ENCODE peak calls at places on chromosomes 13 and 19, in nine cellular contexts. One of them, this sample, is unnamed.

GRCh38 chr19:17332677-17333581 is 1.7 kb downstream of the ANO8 start:
- DNase-seq in AG09309: no peak
- DNase-seq in GM23338: peak; percentile 94
- DNase-seq in OCI-LY7: peak; percentile 96
- DNase-seq in progenitor cell of endocrine pancreas: no peak
- DNase-seq in fibroblast of lung: peak; percentile 42
- DNase-seq in cardiac muscle cell: peak; percentile 68
- DNase-seq in AG09319: no peak
- DNase-seq in right lobe of liver: no peak
- DNase-seq in this sample: no peak

GRCh38 chr13:30479590-30480219 is 14.0 kb upstream of the HMGB1 start:
- DNase-seq in AG09309: no peak
- DNase-seq in GM23338: no peak
- DNase-seq in OCI-LY7: no peak
- DNase-seq in progenitor cell of endocrine pancreas: no peak
- DNase-seq in fibroblast of lung: no peak
- DNase-seq in cardiac muscle cell: no peak
- DNase-seq in AG09319: no peak
- DNase-seq in right lobe of liver: no peak
- DNase-seq in this sample: no peak

GRCh38 chr13:52760078-52760477 is 20.5 kb upstream of the CNMD start:
- DNase-seq in AG09309: no peak
- DNase-seq in GM23338: no peak
- DNase-seq in OCI-LY7: no peak
- DNase-seq in progenitor cell of endocrine pancreas: no peak
- DNase-seq in fibroblast of lung: no peak
- DNase-seq in cardiac muscle cell: no peak
- DNase-seq in AG09319: no peak
- DNase-seq in right lobe of liver: no peak
- DNase-seq in this sample: no peak

GRCh38 chr13:24623141-24623665 is 57.0 kb upstream of the ATP12A start:
- DNase-seq in AG09309: no peak
- DNase-seq in GM23338: no peak
- DNase-seq in OCI-LY7: no peak
- DNase-seq in progenitor cell of endocrine pancreas: no peak
- DNase-seq in fibroblast of lung: no peak
- DNase-seq in cardiac muscle cell: no peak
- DNase-seq in AG09319: no peak
- DNase-seq in right lobe of liver: no peak
- DNase-seq in this sample: no peak

GRCh38 chr19:2477141-2477710 is 1.3 kb downstream of the GADD45B start:
- DNase-seq in AG09309: no peak
- DNase-seq in GM23338: no peak
- DNase-seq in OCI-LY7: peak; percentile 33
- DNase-seq in progenitor cell of endocrine pancreas: no peak
- DNase-seq in fibroblast of lung: peak; percentile 59
- DNase-seq in cardiac muscle cell: peak; percentile 49
- DNase-seq in AG09319: no peak
- DNase-seq in right lobe of liver: peak; percentile 53
- DNase-seq in this sample: no peak

GRCh38 chr13:24737042-24737441 is 26.9 kb upstream of the RNF17 start:
- DNase-seq in AG09309: no peak
- DNase-seq in GM23338: peak; percentile 59
- DNase-seq in OCI-LY7: no peak
- DNase-seq in progenitor cell of endocrine pancreas: no peak
- DNase-seq in fibroblast of lung: no peak
- DNase-seq in cardiac muscle cell: no peak
- DNase-seq in AG09319: no peak
- DNase-seq in right lobe of liver: no peak
- DNase-seq in this sample: no peak

GRCh38 chr19:46350029-46350757 is 3.3 kb downstream of the PPP5C start:
- DNase-seq in AG09309: no peak
- DNase-seq in GM23338: no peak
- DNase-seq in OCI-LY7: peak; percentile 25
- DNase-seq in progenitor cell of endocrine pancreas: no peak
- DNase-seq in fibroblast of lung: no peak
- DNase-seq in cardiac muscle cell: no peak
- DNase-seq in AG09319: no peak
- DNase-seq in right lobe of liver: no peak
- DNase-seq in this sample: no peak

GRCh38 chr19:41861846-41862245 is 1.8 kb downstream of the RPS19 start:
- DNase-seq in AG09309: no peak
- DNase-seq in GM23338: no peak
- DNase-seq in OCI-LY7: no peak
- DNase-seq in progenitor cell of endocrine pancreas: no peak
- DNase-seq in fibroblast of lung: no peak
- DNase-seq in cardiac muscle cell: no peak
- DNase-seq in AG09319: no peak
- DNase-seq in right lobe of liver: no peak
- DNase-seq in this sample: no peak

GRCh38 chr19:58551577-58552471 is 3.1 kb downstream of the CHMP2A start:
- DNase-seq in AG09309: no peak
- DNase-seq in GM23338: no peak
- DNase-seq in OCI-LY7: no peak
- DNase-seq in progenitor cell of endocrine pancreas: no peak
- DNase-seq in fibroblast of lung: no peak
- DNase-seq in cardiac muscle cell: no peak
- DNase-seq in AG09319: no peak
- DNase-seq in right lobe of liver: no peak
- DNase-seq in this sample: no peak

GRCh38 chr19:31181535-31181934 is 167.7 kb downstream of the TSHZ3 start:
- DNase-seq in AG09309: no peak
- DNase-seq in GM23338: no peak
- DNase-seq in OCI-LY7: no peak
- DNase-seq in progenitor cell of endocrine pancreas: no peak
- DNase-seq in fibroblast of lung: no peak
- DNase-seq in cardiac muscle cell: no peak
- DNase-seq in AG09319: no peak
- DNase-seq in right lobe of liver: no peak
- DNase-seq in this sample: no peak

GRCh38 chr19:53157601-53158000 is 1.3 kb downstream of the ZNF347 start:
- DNase-seq in AG09309: no peak
- DNase-seq in GM23338: peak; percentile 42
- DNase-seq in OCI-LY7: no peak
- DNase-seq in progenitor cell of endocrine pancreas: no peak
- DNase-seq in fibroblast of lung: peak; percentile 23
- DNase-seq in cardiac muscle cell: peak; percentile 17
- DNase-seq in AG09319: no peak
- DNase-seq in right lobe of liver: peak; percentile 21
- DNase-seq in this sample: no peak

GRCh38 chr13:50127017-50127725 is 111.9 kb downstream of the KCNRG start:
- DNase-seq in AG09309: no peak
- DNase-seq in GM23338: peak; percentile 63
- DNase-seq in OCI-LY7: no peak
- DNase-seq in progenitor cell of endocrine pancreas: no peak
- DNase-seq in fibroblast of lung: peak; percentile 33
- DNase-seq in cardiac muscle cell: peak; percentile 55
- DNase-seq in AG09319: no peak
- DNase-seq in right lobe of liver: peak; percentile 74
- DNase-seq in this sample: peak; percentile 46

GRCh38 chr13:111179908-111180756 is 65.0 kb downstream of the ARHGEF7 start:
- DNase-seq in AG09309: no peak
- DNase-seq in GM23338: no peak
- DNase-seq in OCI-LY7: no peak
- DNase-seq in progenitor cell of endocrine pancreas: no peak
- DNase-seq in fibroblast of lung: peak; percentile 44
- DNase-seq in cardiac muscle cell: no peak
- DNase-seq in AG09319: no peak
- DNase-seq in right lobe of liver: no peak
- DNase-seq in this sample: no peak

GRCh38 chr19:5261151-5261890 is 79.3 kb downstream of the PTPRS start:
- DNase-seq in AG09309: no peak
- DNase-seq in GM23338: no peak
- DNase-seq in OCI-LY7: no peak
- DNase-seq in progenitor cell of endocrine pancreas: no peak
- DNase-seq in fibroblast of lung: no peak
- DNase-seq in cardiac muscle cell: no peak
- DNase-seq in AG09319: no peak
- DNase-seq in right lobe of liver: no peak
- DNase-seq in this sample: no peak

GRCh38 chr13:64767054-64767453 is 2463.1 kb downstream of the PCDH9 start:
- DNase-seq in AG09309: no peak
- DNase-seq in GM23338: no peak
- DNase-seq in OCI-LY7: no peak
- DNase-seq in progenitor cell of endocrine pancreas: no peak
- DNase-seq in fibroblast of lung: no peak
- DNase-seq in cardiac muscle cell: no peak
- DNase-seq in AG09319: no peak
- DNase-seq in right lobe of liver: no peak
- DNase-seq in this sample: no peak

GRCh38 chr19:30640266-30640965 is 268.2 kb downstream of the ZNF536 start:
- DNase-seq in AG09309: no peak
- DNase-seq in GM23338: no peak
- DNase-seq in OCI-LY7: no peak
- DNase-seq in progenitor cell of endocrine pancreas: no peak
- DNase-seq in fibroblast of lung: no peak
- DNase-seq in cardiac muscle cell: no peak
- DNase-seq in AG09319: no peak
- DNase-seq in right lobe of liver: no peak
- DNase-seq in this sample: no peak

GRCh38 chr13:21232599-21232998 is 56.1 kb downstream of the MRPL57 start:
- DNase-seq in AG09309: no peak
- DNase-seq in GM23338: no peak
- DNase-seq in OCI-LY7: no peak
- DNase-seq in progenitor cell of endocrine pancreas: no peak
- DNase-seq in fibroblast of lung: no peak
- DNase-seq in cardiac muscle cell: no peak
- DNase-seq in AG09319: no peak
- DNase-seq in right lobe of liver: no peak
- DNase-seq in this sample: no peak

GRCh38 chr13:110044521-110045200 is 258.3 kb upstream of the IRS2 start:
- DNase-seq in AG09309: peak; percentile 55
- DNase-seq in GM23338: peak; percentile 44
- DNase-seq in OCI-LY7: no peak
- DNase-seq in progenitor cell of endocrine pancreas: no peak
- DNase-seq in fibroblast of lung: peak; percentile 63
- DNase-seq in cardiac muscle cell: no peak
- DNase-seq in AG09319: peak; percentile 67
- DNase-seq in right lobe of liver: no peak
- DNase-seq in this sample: no peak

GRCh38 chr13:110338441-110339101 is 31.5 kb downstream of the COL4A2 start:
- DNase-seq in AG09309: no peak
- DNase-seq in GM23338: no peak
- DNase-seq in OCI-LY7: no peak
- DNase-seq in progenitor cell of endocrine pancreas: no peak
- DNase-seq in fibroblast of lung: peak; percentile 91
- DNase-seq in cardiac muscle cell: peak; percentile 15
- DNase-seq in AG09319: no peak
- DNase-seq in right lobe of liver: no peak
- DNase-seq in this sample: no peak

GRCh38 chr13:34521166-34521565 is 420.9 kb upstream of the NBEA start:
- DNase-seq in AG09309: no peak
- DNase-seq in GM23338: no peak
- DNase-seq in OCI-LY7: no peak
- DNase-seq in progenitor cell of endocrine pancreas: no peak
- DNase-seq in fibroblast of lung: no peak
- DNase-seq in cardiac muscle cell: peak; percentile 2
- DNase-seq in AG09319: no peak
- DNase-seq in right lobe of liver: no peak
- DNase-seq in this sample: no peak

GRCh38 chr13:76820759-76821158 is 65.4 kb downstream of the KCTD12 start:
- DNase-seq in AG09309: peak; percentile 17
- DNase-seq in GM23338: peak; percentile 8
- DNase-seq in OCI-LY7: no peak
- DNase-seq in progenitor cell of endocrine pancreas: no peak
- DNase-seq in fibroblast of lung: no peak
- DNase-seq in cardiac muscle cell: no peak
- DNase-seq in AG09319: peak; percentile 53
- DNase-seq in right lobe of liver: no peak
- DNase-seq in this sample: no peak

GRCh38 chr13:41681587-41681986 is 224.2 kb downstream of the RGCC start:
- DNase-seq in AG09309: no peak
- DNase-seq in GM23338: no peak
- DNase-seq in OCI-LY7: no peak
- DNase-seq in progenitor cell of endocrine pancreas: no peak
- DNase-seq in fibroblast of lung: no peak
- DNase-seq in cardiac muscle cell: no peak
- DNase-seq in AG09319: no peak
- DNase-seq in right lobe of liver: no peak
- DNase-seq in this sample: no peak
- TF ChIP-seq CTCF in AG09309: no peak
- TF ChIP-seq CTCF in GM23338: no peak
- TF ChIP-seq CTCF in OCI-LY7: no peak
- TF ChIP-seq CTCF in progenitor cell of endocrine pancreas: no peak
- TF ChIP-seq CTCF in fibroblast of lung: no peak
- TF ChIP-seq CTCF in cardiac muscle cell: no peak
- TF ChIP-seq CTCF in AG09319: no peak
- TF ChIP-seq CTCF in right lobe of liver: no peak
- TF ChIP-seq CTCF in this sample: no peak

DNA sequence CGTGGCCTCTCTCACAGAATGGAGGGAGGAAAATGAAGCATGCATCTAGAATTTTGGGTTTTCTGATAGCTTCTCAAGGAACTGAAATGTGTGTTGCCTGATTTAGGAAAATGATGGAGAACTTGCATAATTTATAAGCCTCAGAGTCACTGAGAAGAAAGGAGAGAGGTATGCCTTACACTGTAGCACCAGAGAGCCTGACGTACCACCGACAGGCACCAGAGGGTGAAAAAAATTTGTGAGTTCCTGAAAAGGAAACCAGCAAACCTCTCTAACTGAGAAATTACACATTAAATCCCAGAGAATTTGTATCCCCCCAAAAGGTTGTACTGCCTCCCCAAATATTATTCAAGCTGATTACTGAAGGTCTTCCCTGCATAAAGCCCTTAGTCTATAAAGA is 915.3 kb upstream of the SLITRK6 start:
- DNase-seq in AG09309: no peak
- DNase-seq in GM23338: peak; percentile 15
- DNase-seq in OCI-LY7: no peak
- DNase-seq in progenitor cell of endocrine pancreas: no peak
- DNase-seq in fibroblast of lung: no peak
- DNase-seq in cardiac muscle cell: no peak
- DNase-seq in AG09319: no peak
- DNase-seq in right lobe of liver: no peak
- DNase-seq in this sample: no peak
- TF ChIP-seq CTCF in AG09309: no peak
- TF ChIP-seq CTCF in GM23338: no peak
- TF ChIP-seq CTCF in OCI-LY7: no peak
- TF ChIP-seq CTCF in progenitor cell of endocrine pancreas: no peak
- TF ChIP-seq CTCF in fibroblast of lung: no peak
- TF ChIP-seq CTCF in cardiac muscle cell: no peak
- TF ChIP-seq CTCF in AG09319: no peak
- TF ChIP-seq CTCF in right lobe of liver: no peak
- TF ChIP-seq CTCF in this sample: no peak

GRCh38 chr13:75569576-75569975 is 20.0 kb downstream of the UCHL3 start:
- DNase-seq in AG09309: no peak
- DNase-seq in GM23338: no peak
- DNase-seq in OCI-LY7: no peak
- DNase-seq in progenitor cell of endocrine pancreas: no peak
- DNase-seq in fibroblast of lung: no peak
- DNase-seq in cardiac muscle cell: no peak
- DNase-seq in AG09319: no peak
- DNase-seq in right lobe of liver: no peak
- DNase-seq in this sample: no peak

GRCh38 chr13:75566658-75567057 is 17.1 kb downstream of the UCHL3 start:
- DNase-seq in AG09309: no peak
- DNase-seq in GM23338: peak; percentile 29
- DNase-seq in OCI-LY7: peak; percentile 9
- DNase-seq in progenitor cell of endocrine pancreas: no peak
- DNase-seq in fibroblast of lung: peak; percentile 36
- DNase-seq in cardiac muscle cell: no peak
- DNase-seq in AG09319: no peak
- DNase-seq in right lobe of liver: no peak
- DNase-seq in this sample: no peak
- TF ChIP-seq CTCF in AG09309: peak; percentile 42
- TF ChIP-seq CTCF in GM23338: peak; percentile 59
- TF ChIP-seq CTCF in OCI-LY7: peak; percentile 72
- TF ChIP-seq CTCF in progenitor cell of endocrine pancreas: peak; percentile 37
- TF ChIP-seq CTCF in fibroblast of lung: peak; percentile 49
- TF ChIP-seq CTCF in cardiac muscle cell: peak; percentile 53
- TF ChIP-seq CTCF in AG09319: peak; percentile 47
- TF ChIP-seq CTCF in right lobe of liver: no peak
- TF ChIP-seq CTCF in this sample: no peak

GRCh38 chr13:36858285-36858684 is 39.3 kb downstream of the RFXAP start:
- DNase-seq in AG09309: peak; percentile 10
- DNase-seq in GM23338: peak; percentile 87
- DNase-seq in OCI-LY7: peak; percentile 82
- DNase-seq in progenitor cell of endocrine pancreas: no peak
- DNase-seq in fibroblast of lung: peak; percentile 45
- DNase-seq in cardiac muscle cell: peak; percentile 80
- DNase-seq in AG09319: peak; percentile 28
- DNase-seq in right lobe of liver: no peak
- DNase-seq in this sample: no peak
- TF ChIP-seq CTCF in AG09309: peak; percentile 53
- TF ChIP-seq CTCF in GM23338: peak; percentile 52
- TF ChIP-seq CTCF in OCI-LY7: peak; percentile 82
- TF ChIP-seq CTCF in progenitor cell of endocrine pancreas: peak; percentile 68
- TF ChIP-seq CTCF in fibroblast of lung: peak; percentile 53
- TF ChIP-seq CTCF in cardiac muscle cell: peak; percentile 54
- TF ChIP-seq CTCF in AG09319: peak; percentile 55
- TF ChIP-seq CTCF in right lobe of liver: peak; percentile 35
- TF ChIP-seq CTCF in this sample: no peak

This sample was measured in natural killer cell.